ENCODE peak calls at places on chromosomes 6 and 20, in four cellular contexts. U is CD4-positive, CD25-positive, alpha-beta regulatory T cell; C is cardiac muscle cell; H is neural progenitor cell. Z is an unnamed sample. For H3K4me1, the result is how much of the 10 kb centered on the place peaks cover.

GRCh38 chr6:146887447-146888077 is 288.8 kb downstream of the ADGB start:
- DNase-seq in U (no peak), C (peak), H (no peak), Z (no peak)

GRCh38 chr6:80477591-80478370 is 371.3 kb downstream of the BCKDHB start:
- DNase-seq in U (no peak), C (no peak), H (no peak), Z (no peak)

GRCh38 chr6:30759575-30760239 is 15.4 kb upstream of the IER3 start:
- DNase-seq in U (no peak), C (peak), H (peak), Z (no peak)

GRCh38 chr6:35808688-35809087 is 3.5 kb downstream of the LHFPL5 start:
- DNase-seq in U (no peak), C (peak), H (no peak), Z (no peak)

GRCh38 chr6:26216015-26216885 is 129.0 kb downstream of the HFE start:
- DNase-seq in U (peak), C (peak), H (peak), Z (peak)

GRCh38 chr20:36002855-36003254 is 34.5 kb downstream of the CNBD2 start:
- DNase-seq in U (no peak), C (no peak), H (no peak), Z (no peak)

GRCh38 chr20:51085761-51086160 is 62.9 kb upstream of the KCNG1 start:
- DNase-seq in U (no peak), C (no peak), H (no peak), Z (no peak)

GRCh38 chr6:159107451-159108260 is 61.5 kb upstream of the FNDC1 start:
- DNase-seq in U (peak), C (no peak), H (no peak), Z (no peak)

GRCh38 chr20:10352934-10353866 is 80.8 kb downstream of the MKKS start:
- DNase-seq in U (no peak), C (peak), H (peak), Z (no peak)

GRCh38 chr6:35722121-35722761 is 14.6 kb upstream of the ARMC12 start:
- DNase-seq in U (no peak), C (peak), H (no peak), Z (no peak)

GRCh38 chr20:38728911-38729642 is 4.8 kb downstream of the SLC32A1 start:
- DNase-seq in U (no peak), C (no peak), H (peak), Z (no peak)

GRCh38 chr6:103707596-103708325 is 1152.0 kb downstream of the HACE1 start:
- DNase-seq in U (no peak), C (no peak), H (no peak), Z (no peak)

GRCh38 chr20:21031666-21032065 is 74.5 kb downstream of the LINC00237 start:
- DNase-seq in U (no peak), C (no peak), H (no peak), Z (no peak)

GRCh38 chr6:151665329-151665728 is 142.2 kb upstream of the ESR1 start:
- DNase-seq in U (no peak), C (no peak), H (no peak), Z (no peak)

GRCh38 chr20:6162239-6162638 is 39.4 kb upstream of the FERMT1 start:
- DNase-seq in U (no peak), C (peak), H (no peak), Z (peak)

GRCh38 chr6:136060759-136061158 is 189.4 kb downstream of the MTFR2 start:
- DNase-seq in U (no peak), C (no peak), H (no peak), Z (no peak)

GRCh38 chr20:4661191-4661590 is 60.5 kb upstream of the PRND start:
- DNase-seq in U (peak), C (no peak), H (no peak), Z (no peak)

GRCh38 chr20:58237318-58238182 is 9.1 kb upstream of the ANKRD60 start:
- DNase-seq in U (no peak), C (peak), H (no peak), Z (no peak)

GRCh38 chr6:26553264-26553738 is 15.1 kb downstream of the HMGN4 start:
- DNase-seq in U (peak), C (peak), H (peak), Z (peak)

GRCh38 chr6:108080010-108080780 is 5.7 kb upstream of the OSTM1 start:
- DNase-seq in U (no peak), C (peak), H (no peak), Z (no peak)

GRCh38 chr6:115643762-115644161 is 416.9 kb downstream of the FRK start:
- DNase-seq in U (no peak), C (peak), H (no peak), Z (no peak)

GRCh38 chr6:39322306-39322850 is at the start of gene KCNK16:
- DNase-seq in U (no peak), C (no peak), H (no peak), Z (no peak)

GRCh38 chr20:62963614-62964397 is 11.3 kb downstream of the SLC17A9 start:
- DNase-seq in U (no peak), C (no peak), H (no peak), Z (no peak)

GRCh38 chr20:36205026-36205425 is 31.3 kb upstream of the AAR2 start:
- DNase-seq in U (no peak), C (no peak), H (no peak), Z (no peak)

GRCh38 chr6:31900917-31901414 is 920 bp downstream of the ZBTB12 start:
- DNase-seq in U (no peak), C (no peak), H (peak), Z (no peak)

GRCh38 chr20:63501818-63502670 is 3.2 kb upstream of the EEF1A2 start:
- DNase-seq in U (no peak), C (no peak), H (peak), Z (no peak)

GRCh38 chr20:41155267-41155666 is 17.9 kb downstream of the PLCG1 start:
- DNase-seq in U (no peak), C (no peak), H (no peak), Z (no peak)
- H3K4me1 ChIP-seq in U (half or more), C (under half), H (under half), Z (under half)

GRCh38 chr6:90493332-90493731 is 93.5 kb downstream of the MAP3K7 start:
- DNase-seq in U (no peak), C (peak), H (no peak), Z (no peak)

GRCh38 chr6:90496191-90496590 is 90.7 kb downstream of the MAP3K7 start:
- DNase-seq in U (no peak), C (no peak), H (peak), Z (no peak)

GRCh38 chr6:90494067-90494773 is 92.7 kb downstream of the MAP3K7 start:
- DNase-seq in U (no peak), C (no peak), H (peak), Z (no peak)

GRCh38 chr6:90496617-90497016 is 90.3 kb downstream of the MAP3K7 start:
- DNase-seq in U (no peak), C (no peak), H (peak), Z (no peak)

DNA sequence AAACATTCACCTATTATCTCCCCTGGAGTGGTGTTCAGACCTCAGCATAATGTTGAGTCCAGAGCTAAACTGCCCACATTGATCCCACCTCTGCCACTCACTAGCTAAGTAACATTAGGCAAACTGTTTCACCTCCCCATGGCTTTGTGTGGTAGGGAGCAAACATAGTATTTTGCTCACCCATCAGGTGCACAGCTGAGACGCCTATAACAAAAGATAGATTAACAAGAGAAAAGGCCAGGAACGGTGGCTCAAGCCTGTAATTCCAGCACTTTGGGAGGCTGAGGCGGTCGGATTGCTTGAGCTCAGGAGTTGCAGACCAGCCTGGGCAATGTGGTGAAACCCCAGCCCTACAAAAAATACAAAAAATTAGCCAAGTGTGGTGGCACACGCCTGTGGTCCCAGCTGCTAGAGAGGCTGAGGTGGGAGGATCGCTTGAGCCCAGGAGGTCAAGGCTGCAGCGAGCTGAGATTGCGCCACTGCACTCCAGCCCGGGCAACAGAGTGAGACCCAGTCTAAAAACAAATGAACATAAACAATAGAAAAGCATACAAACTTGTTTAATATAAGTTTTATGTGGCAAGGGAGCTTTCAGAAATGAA is 91.6 kb downstream of the MAP3K7 start:
- DNase-seq in U (no peak), C (no peak), H (peak), Z (no peak)
- H3K4me1 ChIP-seq in U (under half), C (under half), H (half or more), Z (under half)

GRCh38 chr6:25052181-25052580 is 116.4 kb upstream of the RIPOR2 start:
- DNase-seq in U (no peak), C (no peak), H (no peak), Z (no peak)
- H3K4me1 ChIP-seq in U (half or more), C (under half), H (under half), Z (under half)

GRCh38 chr20:24966317-24967012 is 17.4 kb downstream of the CST7 start:
- DNase-seq in U (no peak), C (no peak), H (no peak), Z (peak)
- H3K4me1 ChIP-seq in U (under half), C (under half), H (under half), Z (under half)

GRCh38 chr6:4776493-4776966 is 326 bp downstream of the CDYL start:
- DNase-seq in U (peak), C (no peak), H (peak), Z (no peak)
- H3K4me1 ChIP-seq in U (under half), C (under half), H (under half), Z (under half)

DNA sequence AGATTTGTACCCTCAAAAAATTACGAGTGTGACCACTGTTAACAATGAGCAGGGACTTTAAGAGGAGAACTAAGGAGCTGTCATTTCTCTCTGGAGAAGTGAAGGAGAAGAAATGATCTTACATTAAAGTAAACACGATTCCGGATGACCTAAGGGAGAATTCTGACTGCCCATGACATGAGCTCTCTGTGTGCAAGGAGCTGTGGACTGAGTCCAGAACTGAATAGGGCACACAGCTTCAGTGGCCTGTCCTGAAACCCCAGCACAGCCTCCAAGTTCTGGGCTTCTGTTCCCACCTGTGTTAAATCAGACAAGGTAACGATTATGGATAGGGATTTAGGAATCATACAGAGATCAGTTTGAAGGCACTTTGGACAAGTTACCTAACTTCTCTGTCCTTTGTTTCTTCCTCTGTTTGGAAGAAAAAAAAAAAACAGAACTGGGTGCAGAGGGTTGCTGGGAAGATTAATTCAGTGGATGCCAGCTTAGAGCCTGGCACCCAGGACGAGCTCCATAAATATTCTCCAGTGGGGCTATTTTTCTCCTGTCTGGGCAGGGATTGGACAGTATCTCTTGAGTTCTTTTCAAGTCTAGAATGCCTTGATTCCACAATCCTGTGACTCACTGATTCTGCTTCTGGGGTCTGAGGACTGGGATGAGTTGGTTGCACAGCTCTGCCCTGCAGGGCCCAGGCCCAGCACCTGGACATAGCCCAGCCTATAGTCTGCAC is 65.7 kb downstream of the MRPL14 start:
- DNase-seq in U (no peak), C (peak), H (no peak), Z (no peak)
- H3K4me1 ChIP-seq in U (under half), C (under half), H (under half), Z (half or more)

Z was measured in right atrium auricular region.